ENCODE peak calls at places on chromosomes 7 and 10, in ten cellular contexts. I, O, T, L, D, K, E, M, Q and J are unnamed samples.

GRCh38 chr10:102419561-102420442 is 834 bp upstream of the FBXL15 start:
- DNase-seq in I (peak; percentile 92), O (no peak), T (peak; percentile 87), L (peak; percentile 83), D (peak; percentile 46), K (no peak), E (peak; percentile 39), M (no peak), Q (peak; percentile 62), J (peak; percentile 74)

GRCh38 chr10:6514844-6515780 is 65.0 kb downstream of the PRKCQ start:
- DNase-seq in I (no peak), O (no peak), T (no peak), L (no peak), D (no peak), K (no peak), E (no peak), M (no peak), Q (peak; percentile 5), J (no peak)

GRCh38 chr7:112481833-112482669 is 1.3 kb downstream of the LSMEM1 start:
- DNase-seq in I (no peak), O (peak; percentile 86), T (no peak), L (no peak), D (peak; percentile 96), K (peak; percentile 50), E (peak; percentile 41), M (peak; percentile 92), Q (peak; percentile 87), J (no peak)

GRCh38 chr7:77467453-77467852 is 51.3 kb upstream of the GSAP start:
- DNase-seq in I (no peak), O (no peak), T (no peak), L (no peak), D (no peak), K (no peak), E (no peak), M (no peak), Q (no peak), J (no peak)

GRCh38 chr7:77453531-77453930 is 37.4 kb upstream of the GSAP start:
- DNase-seq in I (no peak), O (peak; percentile 57), T (no peak), L (no peak), D (peak; percentile 63), K (no peak), E (peak; percentile 55), M (no peak), Q (peak; percentile 72), J (no peak)

GRCh38 chr7:44959433-44959951 is 19.3 kb downstream of the MYO1G start:
- DNase-seq in I (no peak), O (peak; percentile 40), T (no peak), L (no peak), D (peak; percentile 57), K (no peak), E (no peak), M (no peak), Q (no peak), J (no peak)

GRCh38 chr7:131537581-131537980 is 18.8 kb downstream of the PODXL start:
- DNase-seq in I (no peak), O (no peak), T (no peak), L (no peak), D (peak; percentile 67), K (no peak), E (no peak), M (no peak), Q (no peak), J (no peak)

GRCh38 chr7:27147211-27148030 is at the start of gene HOXA6:
- DNase-seq in I (no peak), O (peak; percentile 67), T (no peak), L (no peak), D (peak; percentile 72), K (no peak), E (peak; percentile 76), M (no peak), Q (no peak), J (peak; percentile 81)

GRCh38 chr7:47377741-47378140 is 204.2 kb downstream of the TNS3 start:
- DNase-seq in I (no peak), O (no peak), T (no peak), L (no peak), D (no peak), K (no peak), E (no peak), M (no peak), Q (no peak), J (no peak)

GRCh38 chr10:66925896-66926719 is at the start of gene LRRTM3:
- DNase-seq in I (peak; percentile 93), O (peak; percentile 73), T (peak; percentile 76), L (peak; percentile 10), D (peak; percentile 71), K (peak; percentile 77), E (peak; percentile 53), M (peak; percentile 64), Q (peak; percentile 91), J (peak; percentile 37)

GRCh38 chr7:157916946-157917670 is 580.3 kb downstream of the DNAJB6 start:
- DNase-seq in I (no peak), O (no peak), T (no peak), L (no peak), D (no peak), K (no peak), E (no peak), M (no peak), Q (no peak), J (no peak)

GRCh38 chr10:114285961-114286441 is 46.9 kb downstream of the VWA2 start:
- DNase-seq in I (no peak), O (no peak), T (no peak), L (no peak), D (no peak), K (no peak), E (no peak), M (no peak), Q (no peak), J (no peak)

GRCh38 chr10:78805176-78805575 is 263.6 kb upstream of the ZMIZ1 start:
- DNase-seq in I (no peak), O (peak; percentile 99), T (no peak), L (no peak), D (peak; percentile 98), K (no peak), E (no peak), M (peak; percentile 100), Q (peak; percentile 97), J (peak; percentile 42)

DNA sequence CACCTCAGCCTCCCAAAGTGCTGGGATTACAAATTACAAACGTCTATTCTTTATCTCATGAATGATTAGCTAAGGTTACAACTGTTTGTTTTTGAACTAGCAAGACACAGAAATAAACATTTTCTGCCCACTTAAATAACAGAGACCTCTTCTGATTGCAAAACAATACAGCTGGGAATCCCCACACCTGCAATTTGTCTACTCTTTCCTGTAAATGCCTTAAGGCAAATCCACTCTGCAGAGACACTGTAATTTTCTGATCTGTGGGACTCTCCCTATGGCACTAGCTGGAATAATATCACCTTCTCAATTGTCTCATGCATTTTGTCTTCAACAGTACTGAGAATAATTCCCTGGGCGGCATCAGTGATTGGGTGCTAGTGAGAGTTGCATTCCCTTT is 149.3 kb upstream of the FAM3C start:
- DNase-seq in I (no peak), O (no peak), T (no peak), L (no peak), D (no peak), K (no peak), E (no peak), M (no peak), Q (no peak), J (no peak)
- H3K9ac ChIP-seq in I (no peak overlapping the region), O (no peak overlapping the region), T (no peak overlapping the region), L (no peak overlapping the region), D (no peak overlapping the region), K (peak overlapping the region; percentile 50), E (peak overlapping the region; percentile 15), M (no peak overlapping the region), Q (peak overlapping the region; percentile 35), J (no peak overlapping the region)

GRCh38 chr10:132076578-132077081 is 10.9 kb downstream of the JAKMIP3 start:
- DNase-seq in I (no peak), O (no peak), T (no peak), L (no peak), D (no peak), K (no peak), E (no peak), M (no peak), Q (no peak), J (no peak)
- H3K4me1 ChIP-seq in I (peaks cover 4% of the 10 kb centered on the region), O (no peaks in the 10 kb centered on the region), T (no peaks in the 10 kb centered on the region), L (no peaks in the 10 kb centered on the region), D (no peaks in the 10 kb centered on the region), K (no peaks in the 10 kb centered on the region), E (no peaks in the 10 kb centered on the region), M (no peaks in the 10 kb centered on the region), Q (no peaks in the 10 kb centered on the region), J (no peaks in the 10 kb centered on the region)

DNA sequence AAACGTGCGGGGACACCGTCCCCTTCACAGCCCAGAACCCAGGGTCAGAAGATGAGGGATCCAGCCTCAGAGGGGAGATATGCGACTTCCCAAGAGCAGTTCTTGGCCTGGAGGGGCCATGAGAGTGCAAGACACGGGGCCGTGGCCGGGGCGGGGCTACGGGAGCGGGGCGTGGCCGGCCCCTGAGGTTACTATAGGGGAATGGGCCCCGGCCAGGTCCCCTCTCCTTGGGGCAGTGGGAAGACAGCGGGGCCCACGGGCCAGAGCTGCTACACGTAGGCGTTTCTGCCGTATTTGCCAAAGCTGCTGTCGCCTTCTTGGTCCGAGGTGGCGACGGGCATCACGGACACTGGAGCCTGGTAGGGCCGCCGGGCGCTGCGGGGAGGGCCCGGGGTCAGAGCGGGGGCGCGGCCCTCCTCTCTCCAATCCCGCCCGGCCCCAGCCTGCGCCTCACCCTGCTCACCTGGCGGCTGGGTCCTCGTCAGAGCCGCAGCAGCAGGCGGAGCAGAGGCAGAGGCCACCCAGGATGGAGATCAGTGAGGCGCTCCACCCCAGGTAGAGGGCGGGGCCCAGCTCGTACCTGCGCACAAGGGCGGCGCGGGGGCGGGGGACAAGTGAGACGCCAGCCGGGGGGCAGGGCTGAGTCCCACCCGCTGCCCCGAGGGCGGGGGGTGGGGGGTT is 5.3 kb downstream of the CLDN15 start:
- DNase-seq in I (peak; percentile 57), O (no peak), T (no peak), L (no peak), D (no peak), K (no peak), E (peak; percentile 10), M (no peak), Q (no peak), J (peak; percentile 91)
- H3K4me3 ChIP-seq in I (peak overlapping the region; percentile 54), O (no peak overlapping the region), T (peak overlapping the region; percentile 58), L (no peak overlapping the region), D (no peak overlapping the region), K (peak overlapping the region; percentile 49), E (no peak overlapping the region), M (no peak overlapping the region), Q (no peak overlapping the region), J (peak overlapping the region; percentile 29)

GRCh38 chr7:134779741-134780065 is 269 bp downstream of the CALD1 start:
- DNase-seq in I (no peak), O (no peak), T (no peak), L (no peak), D (no peak), K (no peak), E (no peak), M (no peak), Q (no peak), J (no peak)

GRCh38 chr7:134778941-134779740 is at the start of gene CALD1:
- DNase-seq in I (peak; percentile 88), O (peak; percentile 99), T (peak; percentile 76), L (no peak), D (peak; percentile 97), K (peak; percentile 26), E (peak; percentile 99), M (peak; percentile 100), Q (peak; percentile 95), J (peak; percentile 57)

GRCh38 chr7:134780166-134780853 is 876 bp downstream of the CALD1 start:
- DNase-seq in I (no peak), O (no peak), T (no peak), L (no peak), D (peak; percentile 31), K (no peak), E (peak; percentile 26), M (no peak), Q (peak; percentile 59), J (no peak)

GRCh38 chr7:134777470-134777869 is 2.0 kb upstream of the CALD1 start:
- DNase-seq in I (no peak), O (peak; percentile 62), T (no peak), L (no peak), D (no peak), K (no peak), E (peak; percentile 49), M (no peak), Q (peak; percentile 44), J (no peak)

GRCh38 chr7:134777908-134778580 is 1.4 kb upstream of the CALD1 start:
- DNase-seq in I (no peak), O (no peak), T (no peak), L (no peak), D (peak; percentile 63), K (no peak), E (peak; percentile 47), M (no peak), Q (peak; percentile 78), J (no peak)
- H3K9ac ChIP-seq in I (no peak overlapping the region), O (peak overlapping the region; percentile 72), T (no peak overlapping the region), L (no peak overlapping the region), D (peak overlapping the region; percentile 38), K (no peak overlapping the region), E (peak overlapping the region; percentile 70), M (peak overlapping the region; percentile 99), Q (peak overlapping the region; percentile 98), J (no peak overlapping the region)